ENCODE peak calls at places on chromosomes 2 and 18, in four cellular contexts. G is neural crest cell, T is head of caudate nucleus, J is RKO. F is an unnamed sample.

GRCh38 chr18:22932885-22933205 is 283 bp upstream of the RBBP8 start:
- DNase-seq in G (no peak), T (no peak), J (no peak), F (no peak)

GRCh38 chr2:14677039-14677438 is 44.5 kb downstream of the LRATD1 start:
- DNase-seq in G (no peak), T (no peak), J (no peak), F (no peak)

GRCh38 chr2:26178746-26179436 is 6.0 kb downstream of the GAREM2 start:
- DNase-seq in G (no peak), T (peak; percentile 31), J (no peak), F (no peak)

GRCh38 chr2:134252092-134252775 is 1.6 kb upstream of the MGAT5 start:
- DNase-seq in G (no peak), T (no peak), J (peak; percentile 5), F (no peak)

GRCh38 chr2:234438322-234438977 is 58.4 kb downstream of the ARL4C start:
- DNase-seq in G (no peak), T (no peak), J (no peak), F (no peak)

GRCh38 chr2:20630967-20631366 is 19.9 kb downstream of the HS1BP3 start:
- DNase-seq in G (no peak), T (no peak), J (no peak), F (no peak)

GRCh38 chr2:33023732-33024301 is 77.1 kb downstream of the LTBP1 start:
- DNase-seq in G (no peak), T (no peak), J (peak; percentile 5), F (no peak)

GRCh38 chr18:78816916-78817315 is 162.7 kb upstream of the SALL3 start:
- DNase-seq in G (no peak), T (no peak), J (no peak), F (no peak)

GRCh38 chr18:25831226-25831828 is 259.1 kb downstream of the SS18 start:
- DNase-seq in G (no peak), T (no peak), J (peak; percentile 20), F (no peak)

GRCh38 chr18:61957801-61958516 is 65.2 kb upstream of the RNF152 start:
- DNase-seq in G (no peak), T (no peak), J (peak; percentile 21), F (no peak)

GRCh38 chr2:217685255-217685605 is 317.6 kb downstream of the TNS1 start:
- DNase-seq in G (no peak), T (no peak), J (no peak), F (no peak)

GRCh38 chr2:127594116-127594591 is 51.8 kb upstream of the GPR17 start:
- DNase-seq in G (no peak), T (no peak), J (no peak), F (no peak)

GRCh38 chr2:40240067-40240466 is 211.8 kb downstream of the SLC8A1 start:
- DNase-seq in G (no peak), T (peak; percentile 74), J (peak; percentile 11), F (no peak)

GRCh38 chr2:152566728-152567069 is 150.6 kb downstream of the PRPF40A start:
- DNase-seq in G (no peak), T (no peak), J (no peak), F (peak; percentile 33)

GRCh38 chr2:241801611-241802420 is 7.2 kb upstream of the NEU4 start:
- DNase-seq in G (no peak), T (no peak), J (no peak), F (no peak)

GRCh38 chr2:45771251-45771650 is 119.8 kb downstream of the PRKCE start:
- DNase-seq in G (peak; percentile 4), T (peak; percentile 19), J (no peak), F (no peak)

GRCh38 chr2:158414538-158414937 is 42.0 kb downstream of the CCDC148 start:
- DNase-seq in G (no peak), T (no peak), J (no peak), F (peak; percentile 69)

F was measured in RCC 7860.